ENCODE peak calls at places on chromosomes 13 and 19, in ten cellular contexts. N, U, Y, D, A, O, Q, F, W and X are unnamed samples.

GRCh38 chr19:33040994-33041827 is 23.5 kb downstream of the RHPN2 start:
- DNase-seq in F (peak), D (no peak), N (no peak), U (no peak), Q (peak), W (no peak), Y (no peak), O (no peak), A (no peak), X (no peak)

GRCh38 chr19:10744222-10744847 is 26.5 kb downstream of the DNM2 start:
- DNase-seq in A (no peak), Q (no peak), Y (no peak), D (no peak), W (no peak), U (no peak), F (no peak), N (no peak), O (no peak), X (no peak)

GRCh38 chr13:52411629-52412028 is 5.7 kb upstream of the THSD1 start:
- DNase-seq in F (no peak), W (no peak), O (no peak), Q (peak), D (no peak), N (no peak), Y (no peak), A (no peak), U (no peak), X (no peak)

GRCh38 chr19:40662925-40663711 is 27.3 kb downstream of the NUMBL start:
- DNase-seq in W (peak), Y (peak), F (peak), O (peak), U (peak), N (peak), Q (peak), A (peak), D (peak), X (peak)

GRCh38 chr13:20160346-20161274 is at the start of gene GJA3:
- DNase-seq in W (no peak), O (peak), U (peak), Y (peak), N (peak), A (no peak), Q (peak), D (peak), F (no peak), X (no peak)

GRCh38 chr13:27005556-27005955 is 166.1 kb downstream of the USP12 start:
- DNase-seq in O (peak), F (peak), Q (no peak), N (no peak), Y (no peak), W (no peak), A (no peak), U (no peak), D (no peak), X (peak)

GRCh38 chr13:29589234-29589633 is 6.3 kb downstream of the SLC7A1 start:
- DNase-seq in N (no peak), Y (no peak), W (no peak), A (no peak), Q (no peak), D (no peak), U (no peak), O (no peak), F (no peak), X (no peak)

GRCh38 chr13:32153056-32153455 is 121.5 kb downstream of the FRY start:
- DNase-seq in N (no peak), W (no peak), F (no peak), D (no peak), Y (no peak), U (no peak), Q (peak), A (no peak), O (no peak), X (no peak)

GRCh38 chr19:14519245-14519859 is 1.2 kb upstream of the DNAJB1 start:
- DNase-seq in D (no peak), O (no peak), N (no peak), Q (no peak), Y (no peak), F (no peak), A (peak), U (no peak), W (no peak), X (no peak)

GRCh38 chr13:99517984-99518383 is 16.7 kb downstream of the TM9SF2 start:
- DNase-seq in A (no peak), O (no peak), Y (no peak), N (no peak), D (no peak), U (no peak), F (no peak), W (no peak), Q (no peak), X (no peak)

GRCh38 chr13:68715651-68716050 is 1392.0 kb upstream of the ATXN8OS start:
- DNase-seq in F (no peak), Y (no peak), A (no peak), O (no peak), D (no peak), Q (no peak), U (no peak), N (no peak), W (no peak), X (no peak)

GRCh38 chr19:17086129-17086528 is 10.6 kb downstream of the MYO9B start:
- DNase-seq in U (no peak), W (peak), Q (no peak), F (peak), Y (no peak), O (no peak), D (no peak), N (no peak), A (no peak), X (no peak)

GRCh38 chr13:23087884-23088283 is 92.9 kb upstream of the SGCG start:
- DNase-seq in W (no peak), U (no peak), A (no peak), F (no peak), Q (no peak), O (peak), Y (no peak), D (no peak), N (no peak), X (peak)

GRCh38 chr19:38389101-38389925 is 816 bp downstream of the SPRED3 start:
- DNase-seq in W (no peak), U (no peak), O (peak), Y (peak), N (no peak), A (no peak), F (no peak), Q (peak), D (no peak), X (no peak)

GRCh38 chr19:3357362-3357730 is 9.0 kb upstream of the NFIC start:
- DNase-seq in F (no peak), O (no peak), A (no peak), U (no peak), Y (no peak), D (no peak), N (no peak), W (no peak), Q (no peak), X (no peak)